ENCODE peak calls at places on chromosome 15, in five cellular contexts. J is AG04450; Z is BJ; H is CD8-positive, alpha-beta T cell; F is mesothelial cell of epicardium. G is an unnamed sample.

GRCh38 chr15:96421211-96421610 is 90.7 kb downstream of the NR2F2 start:
- DNase-seq in J (peak; percentile 6), Z (peak; percentile 18), H (no peak), F (no peak), G (peak; percentile 52)

GRCh38 chr15:42474857-42475256 is 16.1 kb downstream of the ZNF106 start:
- DNase-seq in J (no peak), Z (no peak), H (no peak), F (no peak), G (no peak)

GRCh38 chr15:58738051-58738707 is 11.3 kb downstream of the ADAM10 start:
- DNase-seq in J (no peak), Z (no peak), H (no peak), F (no peak), G (no peak)

GRCh38 chr15:62878070-62878469 is 164.5 kb upstream of the TPM1 start:
- DNase-seq in J (no peak), Z (no peak), H (no peak), F (no peak), G (no peak)

GRCh38 chr15:90845201-90845949 is 23.0 kb upstream of the FURIN start:
- DNase-seq in J (peak; percentile 82), Z (peak; percentile 65), H (no peak), F (no peak), G (no peak)

GRCh38 chr15:61157933-61158332 is 71.2 kb downstream of the RORA start:
- DNase-seq in J (no peak), Z (no peak), H (no peak), F (no peak), G (no peak)

GRCh38 chr15:61049003-61049402 is 180.1 kb downstream of the RORA start:
- DNase-seq in J (no peak), Z (no peak), H (no peak), F (no peak), G (no peak)

GRCh38 chr15:99015677-99016568 is 8.3 kb upstream of the PGPEP1L start:
- DNase-seq in J (no peak), Z (no peak), H (no peak), F (no peak), G (peak; percentile 56)

GRCh38 chr15:58448331-58448730 is 16.5 kb downstream of the LIPC start:
- DNase-seq in J (no peak), Z (no peak), H (no peak), F (no peak), G (no peak)

GRCh38 chr15:56102401-56102800 is 109.0 kb upstream of the NEDD4 start:
- DNase-seq in J (no peak), Z (no peak), H (no peak), F (no peak), G (no peak)

GRCh38 chr15:25670025-25670554 is 193.0 kb downstream of the ATP10A start:
- DNase-seq in J (no peak), Z (peak; percentile 28), H (no peak), F (peak; percentile 56), G (no peak)

GRCh38 chr15:67784856-67785430 is 40.4 kb upstream of the SKOR1 start:
- DNase-seq in J (no peak), Z (no peak), H (no peak), F (no peak), G (no peak)

GRCh38 chr15:75338661-75339240 is 2.9 kb downstream of the COMMD4 start:
- DNase-seq in J (no peak), Z (no peak), H (no peak), F (no peak), G (no peak)

GRCh38 chr15:81880833-81881232 is 165.0 kb downstream of the MEX3B start:
- DNase-seq in J (no peak), Z (no peak), H (no peak), F (no peak), G (no peak)

GRCh38 chr15:57235865-57236264 is 140.4 kb upstream of the CGNL1 start:
- DNase-seq in J (peak; percentile 70), Z (no peak), H (no peak), F (no peak), G (no peak)

GRCh38 chr15:78930577-78931388 is 14.1 kb downstream of the CTSH start:
- DNase-seq in J (peak; percentile 49), Z (peak; percentile 87), H (no peak), F (no peak), G (peak; percentile 40)

GRCh38 chr15:62958528-62958927 is 84.0 kb upstream of the TPM1 start:
- DNase-seq in J (no peak), Z (no peak), H (no peak), F (no peak), G (no peak)

GRCh38 chr15:22887157-22887951 is 48.9 kb downstream of the NIPA2 start:
- DNase-seq in J (peak; percentile 36), Z (peak; percentile 40), H (no peak), F (no peak), G (no peak)

GRCh38 chr15:61141497-61142125 is 87.5 kb downstream of the RORA start:
- DNase-seq in J (no peak), Z (no peak), H (no peak), F (no peak), G (no peak)

GRCh38 chr15:80251505-80252280 is at the start of gene CTXND1:
- DNase-seq in J (no peak), Z (no peak), H (no peak), F (peak; percentile 49), G (peak; percentile 8)

GRCh38 chr15:63372018-63372705 is 9.5 kb downstream of the CA12 start:
- DNase-seq in J (peak; percentile 86), Z (peak; percentile 86), H (no peak), F (no peak), G (peak; percentile 52)

GRCh38 chr15:67685008-67685599 is 140.2 kb upstream of the SKOR1 start:
- DNase-seq in J (no peak), Z (no peak), H (no peak), F (no peak), G (no peak)

GRCh38 chr15:51097553-51098330 is 3.0 kb upstream of the TNFAIP8L3 start:
- DNase-seq in J (no peak), Z (no peak), H (no peak), F (no peak), G (no peak)

GRCh38 chr15:64651573-64652260 is 123.7 kb downstream of the RBPMS2 start:
- DNase-seq in J (no peak), Z (no peak), H (peak; percentile 42), F (no peak), G (no peak)

GRCh38 chr15:25931846-25932245 is 68.7 kb upstream of the ATP10A start:
- DNase-seq in J (no peak), Z (no peak), H (no peak), F (no peak), G (no peak)

GRCh38 chr15:88788036-88788435 is 15.2 kb upstream of the ACAN start:
- DNase-seq in J (no peak), Z (no peak), H (no peak), F (no peak), G (no peak)
- TF ChIP-seq CTCF in J (no peak), Z (no peak), H (no peak), F (no peak), G (no peak)

GRCh38 chr15:35695002-35695401 is 149.0 kb upstream of the DPH6 start:
- DNase-seq in J (no peak), Z (no peak), H (no peak), F (no peak), G (no peak)

GRCh38 chr15:35698331-35698730 is 152.4 kb upstream of the DPH6 start:
- DNase-seq in J (no peak), Z (no peak), H (no peak), F (no peak), G (no peak)

GRCh38 chr15:35696767-35697231 is 150.8 kb upstream of the DPH6 start:
- DNase-seq in J (peak; percentile 68), Z (no peak), H (no peak), F (no peak), G (no peak)

GRCh38 chr15:35698978-35699377 is 153.0 kb upstream of the DPH6 start:
- DNase-seq in J (no peak), Z (no peak), H (no peak), F (no peak), G (no peak)

DNA sequence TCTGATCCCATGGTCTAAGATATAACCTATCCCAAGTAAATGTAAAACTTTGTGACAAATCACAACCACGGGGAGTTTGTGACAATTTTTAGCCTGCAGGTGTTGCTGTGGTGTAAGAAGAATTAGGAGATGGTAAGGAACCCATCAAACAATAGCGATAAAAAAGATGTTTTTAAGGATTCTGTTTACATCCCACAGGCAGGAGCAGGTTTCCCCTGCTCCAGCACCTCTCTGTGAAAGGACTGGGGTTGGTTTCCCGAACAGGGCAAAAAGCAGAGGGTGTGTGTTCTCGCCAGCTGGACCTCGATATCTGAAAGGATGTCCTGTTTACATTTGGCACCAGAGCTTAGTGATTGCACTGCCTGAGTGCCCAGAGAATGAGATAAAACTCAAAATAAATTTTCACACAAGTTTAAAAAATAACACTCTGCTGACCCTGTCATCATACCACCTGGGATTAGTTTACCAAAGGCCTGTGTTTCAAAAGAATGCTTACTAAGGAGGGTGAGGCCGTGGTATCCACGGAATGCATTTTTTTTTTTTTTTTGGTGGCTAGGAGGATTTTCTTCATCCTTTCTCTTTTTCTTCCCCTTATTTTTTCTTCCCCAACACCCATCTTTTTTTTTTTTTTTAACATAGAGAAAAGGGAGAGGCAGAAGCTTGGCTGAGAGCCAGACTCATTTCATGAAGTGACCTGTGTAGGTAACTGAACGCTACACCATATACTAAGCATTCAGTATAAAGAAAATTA is 151.8 kb upstream of the DPH6 start:
- DNase-seq in J (peak; percentile 62), Z (no peak), H (no peak), F (no peak), G (no peak)
- TF ChIP-seq CTCF in J (no peak), Z (no peak), H (no peak), F (no peak), G (no peak)

GRCh38 chr15:69219690-69220089 is 59.3 kb downstream of the GLCE start:
- DNase-seq in J (no peak), Z (no peak), H (no peak), F (no peak), G (no peak)

GRCh38 chr15:69213786-69214185 is 53.4 kb downstream of the GLCE start:
- DNase-seq in J (no peak), Z (no peak), H (no peak), F (no peak), G (no peak)

GRCh38 chr15:69222002-69222474 is 61.6 kb downstream of the GLCE start:
- DNase-seq in J (no peak), Z (no peak), H (no peak), F (no peak), G (no peak)

GRCh38 chr15:69215636-69216035 is 55.2 kb downstream of the GLCE start:
- DNase-seq in J (no peak), Z (no peak), H (no peak), F (no peak), G (no peak)

DNA sequence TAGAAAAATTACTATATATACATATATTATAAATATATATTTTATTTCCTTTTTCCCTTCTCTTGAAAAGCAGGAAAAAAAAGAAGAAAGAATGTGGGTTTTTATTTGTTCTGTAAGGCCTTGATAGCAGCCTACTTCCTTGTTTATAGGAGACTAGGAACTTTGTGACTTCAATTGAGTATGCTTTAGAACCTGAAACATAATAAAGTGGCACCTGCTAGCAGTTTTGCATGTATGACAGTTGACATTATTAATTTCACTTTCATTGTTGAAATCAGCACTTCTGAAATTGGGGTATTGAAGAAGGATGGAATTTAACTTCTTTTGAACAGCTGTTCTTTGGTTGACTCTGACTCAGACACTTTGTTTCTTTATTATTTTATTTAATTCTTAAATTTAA is 56.9 kb downstream of the GLCE start:
- DNase-seq in J (no peak), Z (no peak), H (no peak), F (no peak), G (no peak)
- TF ChIP-seq CTCF in J (no peak), Z (no peak), H (no peak), F (no peak), G (no peak)

GRCh38 chr15:77402740-77403379 is 17.0 kb downstream of the PEAK1 start:
- DNase-seq in J (peak; percentile 64), Z (peak; percentile 52), H (no peak), F (no peak), G (no peak)
- TF ChIP-seq CTCF in J (no peak), Z (no peak), H (no peak), F (no peak), G (no peak)